ENCODE peak calls at places on chromosomes 11 and 22, in five cellular contexts. One of them, this sample, is unnamed.

GRCh38 chr22:24244144-24244787 is 616 bp downstream of the GGT5 start:
- DNase-seq in body of pancreas: no peak
- DNase-seq in heart left ventricle: peak
- DNase-seq in testis: peak
- DNase-seq in endodermal cell: no peak
- DNase-seq in this sample: no peak

GRCh38 chr11:113176971-113177370 is 137.4 kb upstream of the TTC12 start:
- DNase-seq in body of pancreas: no peak
- DNase-seq in heart left ventricle: no peak
- DNase-seq in testis: no peak
- DNase-seq in endodermal cell: no peak
- DNase-seq in this sample: no peak

GRCh38 chr22:16933924-16934282 is 74.1 kb downstream of the GAB4 start:
- DNase-seq in body of pancreas: no peak
- DNase-seq in heart left ventricle: no peak
- DNase-seq in testis: no peak
- DNase-seq in endodermal cell: no peak
- DNase-seq in this sample: no peak

GRCh38 chr11:109222730-109223129 is 199.3 kb upstream of the C11orf87 start:
- DNase-seq in body of pancreas: no peak
- DNase-seq in heart left ventricle: no peak
- DNase-seq in testis: no peak
- DNase-seq in endodermal cell: no peak
- DNase-seq in this sample: no peak

GRCh38 chr22:36439481-36440271 is 41.8 kb downstream of the TXN2 start:
- DNase-seq in body of pancreas: no peak
- DNase-seq in heart left ventricle: peak
- DNase-seq in testis: peak
- DNase-seq in endodermal cell: peak
- DNase-seq in this sample: peak

GRCh38 chr11:129224538-129224937 is 32.4 kb upstream of the ARHGAP32 start:
- DNase-seq in body of pancreas: no peak
- DNase-seq in heart left ventricle: no peak
- DNase-seq in testis: no peak
- DNase-seq in endodermal cell: no peak
- DNase-seq in this sample: no peak

GRCh38 chr22:22937894-22938480 is 50.4 kb downstream of the IGLL5 start:
- DNase-seq in body of pancreas: no peak
- DNase-seq in heart left ventricle: no peak
- DNase-seq in testis: no peak
- DNase-seq in endodermal cell: no peak
- DNase-seq in this sample: no peak

GRCh38 chr11:84714316-84714780 is 912.8 kb downstream of the DLG2 start:
- DNase-seq in body of pancreas: peak
- DNase-seq in heart left ventricle: peak
- DNase-seq in testis: peak
- DNase-seq in endodermal cell: peak
- DNase-seq in this sample: peak

GRCh38 chr11:120528749-120529148 is 17.2 kb downstream of the GRIK4 start:
- DNase-seq in body of pancreas: no peak
- DNase-seq in heart left ventricle: no peak
- DNase-seq in testis: no peak
- DNase-seq in endodermal cell: no peak
- DNase-seq in this sample: no peak

GRCh38 chr11:101180481-101180880 is 50.9 kb upstream of the PGR start:
- DNase-seq in body of pancreas: no peak
- DNase-seq in heart left ventricle: no peak
- DNase-seq in testis: no peak
- DNase-seq in endodermal cell: no peak
- DNase-seq in this sample: no peak

GRCh38 chr11:128569291-128569690 is 18.1 kb downstream of the ETS1 start:
- DNase-seq in body of pancreas: no peak
- DNase-seq in heart left ventricle: no peak
- DNase-seq in testis: no peak
- DNase-seq in endodermal cell: peak
- DNase-seq in this sample: no peak

GRCh38 chr11:66568124-66568916 is at the start of gene CTSF:
- DNase-seq in body of pancreas: peak
- DNase-seq in heart left ventricle: peak
- DNase-seq in testis: peak
- DNase-seq in endodermal cell: peak
- DNase-seq in this sample: peak

GRCh38 chr11:60334005-60334620 is 7.1 kb downstream of the MS4A6E start:
- DNase-seq in body of pancreas: peak
- DNase-seq in heart left ventricle: no peak
- DNase-seq in testis: peak
- DNase-seq in endodermal cell: peak
- DNase-seq in this sample: peak

GRCh38 chr11:58578136-58578634 is 678 bp upstream of the ZFP91 start:
- DNase-seq in body of pancreas: peak
- DNase-seq in heart left ventricle: peak
- DNase-seq in testis: peak
- DNase-seq in endodermal cell: peak
- DNase-seq in this sample: peak

GRCh38 chr11:43944761-43945311 is 2.4 kb downstream of the C11orf96 start:
- DNase-seq in body of pancreas: peak
- DNase-seq in heart left ventricle: peak
- DNase-seq in testis: peak
- DNase-seq in endodermal cell: peak
- DNase-seq in this sample: peak

DNA sequence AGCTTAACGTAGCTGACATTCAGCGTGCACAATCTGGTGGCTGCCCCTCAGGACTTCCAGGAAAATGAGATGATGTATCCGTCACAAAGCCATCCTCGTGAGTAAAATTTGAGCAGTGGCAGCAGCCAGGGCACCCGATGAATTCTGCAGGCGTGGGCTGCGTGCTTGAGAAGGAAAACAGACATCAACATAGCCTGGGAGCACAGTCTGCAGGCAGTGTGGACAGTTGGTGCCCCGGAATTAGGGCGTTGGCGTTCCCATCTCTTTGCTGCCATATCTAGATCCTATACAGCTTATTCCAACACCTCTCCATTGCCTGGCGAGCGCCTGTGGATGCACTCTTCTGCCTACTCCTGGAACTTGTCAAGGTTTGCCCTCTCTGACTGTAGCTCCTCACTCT is 228.5 kb downstream of the ST3GAL4 start:
- DNase-seq in body of pancreas: no peak
- DNase-seq in heart left ventricle: no peak
- DNase-seq in testis: no peak
- DNase-seq in endodermal cell: no peak
- DNase-seq in this sample: no peak
- H3K27ac ChIP-seq in body of pancreas: no peak
- H3K27ac ChIP-seq in heart left ventricle: no peak
- H3K27ac ChIP-seq in testis: no peak
- H3K27ac ChIP-seq in endodermal cell: no peak
- H3K27ac ChIP-seq in this sample: no peak

GRCh38 chr11:911031-911889 is 650 bp upstream of the CHID1 start:
- DNase-seq in body of pancreas: no peak
- DNase-seq in heart left ventricle: peak
- DNase-seq in testis: peak
- DNase-seq in endodermal cell: peak
- DNase-seq in this sample: peak
- TF ChIP-seq CTCF in body of pancreas: no peak
- TF ChIP-seq CTCF in heart left ventricle: peak
- TF ChIP-seq CTCF in testis: no peak
- TF ChIP-seq CTCF in endodermal cell: peak
- TF ChIP-seq CTCF in this sample: no peak

DNA sequence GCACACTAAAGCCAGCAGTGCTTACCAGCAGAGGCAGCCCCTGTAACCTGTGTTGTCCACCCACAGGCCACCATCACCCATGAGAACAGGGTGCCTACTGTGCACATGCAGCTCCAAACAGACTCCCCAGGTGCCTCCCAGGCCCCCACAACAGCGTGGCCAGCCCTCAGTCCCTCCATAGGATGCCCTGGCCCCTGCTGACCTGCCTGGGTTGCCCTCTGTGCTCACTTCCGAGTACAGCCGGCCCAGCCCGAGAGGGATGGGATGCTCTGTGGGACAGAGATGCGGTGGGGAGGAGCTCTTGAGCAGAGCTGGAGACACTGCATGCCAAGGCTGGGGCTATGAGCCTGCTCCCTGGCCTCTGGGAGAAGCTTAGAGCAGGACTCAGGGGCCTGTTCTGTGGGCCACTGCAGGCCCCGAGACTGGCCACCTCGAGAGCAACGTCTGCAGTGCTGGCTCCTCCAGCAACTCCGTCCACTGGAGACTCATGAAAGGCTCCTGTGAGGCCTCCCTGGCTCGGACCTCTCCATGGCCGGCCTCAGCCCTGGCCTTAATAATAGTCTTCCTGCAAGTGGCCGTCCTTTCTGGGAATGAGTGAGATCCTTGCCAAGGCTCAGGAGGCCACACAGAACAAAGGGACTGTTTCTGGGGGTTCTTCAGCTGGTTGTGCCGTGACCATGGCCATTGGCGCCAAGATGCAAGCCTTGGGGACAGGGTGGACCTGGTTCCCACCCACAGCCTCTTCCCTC is 27.0 kb downstream of the FADS2 start:
- DNase-seq in body of pancreas: no peak
- DNase-seq in heart left ventricle: peak
- DNase-seq in testis: peak
- DNase-seq in endodermal cell: no peak
- DNase-seq in this sample: no peak
- H3K27ac ChIP-seq in body of pancreas: no peak
- H3K27ac ChIP-seq in heart left ventricle: no peak
- H3K27ac ChIP-seq in testis: peak
- H3K27ac ChIP-seq in endodermal cell: peak
- H3K27ac ChIP-seq in this sample: no peak

GRCh38 chr11:23540101-23540561 is 679.9 kb upstream of the CCDC179 start:
- DNase-seq in body of pancreas: no peak
- DNase-seq in heart left ventricle: no peak
- DNase-seq in testis: peak
- DNase-seq in endodermal cell: peak
- DNase-seq in this sample: peak
- TF ChIP-seq CTCF in body of pancreas: peak
- TF ChIP-seq CTCF in heart left ventricle: peak
- TF ChIP-seq CTCF in testis: peak
- TF ChIP-seq CTCF in endodermal cell: peak
- TF ChIP-seq CTCF in this sample: peak

DNA sequence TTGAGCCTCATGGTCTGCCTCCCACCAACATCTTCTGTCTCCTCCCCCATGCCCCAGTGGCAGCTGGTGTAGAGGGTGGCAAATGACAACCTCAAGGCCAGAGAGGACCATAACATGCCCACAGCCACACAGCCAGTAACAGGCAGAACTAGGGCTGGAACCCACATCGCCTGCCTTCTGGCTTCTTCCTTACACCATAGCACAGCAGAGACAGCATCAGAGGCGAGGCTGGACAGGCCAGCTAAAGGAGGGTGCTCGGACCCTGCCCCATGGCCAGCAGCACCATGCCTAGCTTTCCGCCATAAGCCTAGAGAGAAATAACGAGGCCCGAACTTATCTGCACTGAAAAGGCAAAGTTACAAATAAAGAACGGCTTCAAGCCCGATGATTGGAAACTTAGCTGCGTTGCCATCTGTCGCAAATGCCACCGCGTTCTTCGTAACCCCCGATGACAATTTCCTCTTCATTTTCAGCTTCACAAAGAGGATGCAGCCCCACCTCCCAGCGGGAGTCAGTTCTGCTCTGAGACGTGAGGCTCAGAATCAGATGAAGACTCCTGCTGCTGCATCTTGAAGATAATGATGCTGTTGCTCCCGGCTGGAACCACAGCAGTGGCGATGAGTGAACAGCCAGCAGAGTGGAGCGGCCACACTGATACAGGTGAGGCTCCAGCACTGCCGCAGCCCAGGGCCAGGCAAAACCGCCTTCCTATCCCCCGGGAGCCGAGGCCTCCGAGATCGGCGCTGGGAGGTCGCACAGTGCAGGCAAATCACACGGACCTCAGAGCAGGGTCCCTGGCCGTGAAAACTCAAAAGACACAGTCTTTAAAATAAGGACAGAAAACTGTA is 73.8 kb upstream of the RTL6 start:
- DNase-seq in body of pancreas: no peak
- DNase-seq in heart left ventricle: peak
- DNase-seq in testis: no peak
- DNase-seq in endodermal cell: no peak
- DNase-seq in this sample: no peak
- H3K27ac ChIP-seq in body of pancreas: no peak
- H3K27ac ChIP-seq in heart left ventricle: no peak
- H3K27ac ChIP-seq in testis: no peak
- H3K27ac ChIP-seq in endodermal cell: no peak
- H3K27ac ChIP-seq in this sample: no peak

GRCh38 chr11:46364056-46364455 is 16.8 kb downstream of the DGKZ start:
- DNase-seq in body of pancreas: no peak
- DNase-seq in heart left ventricle: no peak
- DNase-seq in testis: no peak
- DNase-seq in endodermal cell: no peak
- DNase-seq in this sample: no peak
- TF ChIP-seq CTCF in body of pancreas: no peak
- TF ChIP-seq CTCF in heart left ventricle: no peak
- TF ChIP-seq CTCF in testis: no peak
- TF ChIP-seq CTCF in endodermal cell: no peak
- TF ChIP-seq CTCF in this sample: no peak

GRCh38 chr11:78384231-78384630 is 33.4 kb downstream of the GAB2 start:
- DNase-seq in body of pancreas: no peak
- DNase-seq in heart left ventricle: no peak
- DNase-seq in testis: no peak
- DNase-seq in endodermal cell: no peak
- DNase-seq in this sample: no peak

GRCh38 chr11:78385205-78385604 is 32.4 kb downstream of the GAB2 start:
- DNase-seq in body of pancreas: no peak
- DNase-seq in heart left ventricle: no peak
- DNase-seq in testis: no peak
- DNase-seq in endodermal cell: no peak
- DNase-seq in this sample: no peak

GRCh38 chr11:78381867-78382266 is 35.8 kb downstream of the GAB2 start:
- DNase-seq in body of pancreas: no peak
- DNase-seq in heart left ventricle: no peak
- DNase-seq in testis: no peak
- DNase-seq in endodermal cell: no peak
- DNase-seq in this sample: no peak

GRCh38 chr11:78390809-78391208 is 26.8 kb downstream of the GAB2 start:
- DNase-seq in body of pancreas: no peak
- DNase-seq in heart left ventricle: no peak
- DNase-seq in testis: no peak
- DNase-seq in endodermal cell: no peak
- DNase-seq in this sample: no peak

GRCh38 chr11:78386551-78386950 is 31.1 kb downstream of the GAB2 start:
- DNase-seq in body of pancreas: no peak
- DNase-seq in heart left ventricle: no peak
- DNase-seq in testis: no peak
- DNase-seq in endodermal cell: no peak
- DNase-seq in this sample: no peak
- H3K27ac ChIP-seq in body of pancreas: no peak
- H3K27ac ChIP-seq in heart left ventricle: no peak
- H3K27ac ChIP-seq in testis: no peak
- H3K27ac ChIP-seq in endodermal cell: no peak
- H3K27ac ChIP-seq in this sample: no peak

This sample was measured in cardiac muscle cell.